ENCODE peak calls at places on chromosome 17, in ten cellular contexts. One of them, this sample, is unnamed.
A peak's percentile ranks its signal among the peaks of the same experiment; 100 is the strongest.

GRCh38 chr17:3690094-3690715 is 5.8 kb downstream of the P2RX5 start:
- DNase-seq in ovary: no peak
- DNase-seq in transverse colon: no peak
- DNase-seq in H1: peak; percentile 48
- DNase-seq in right lobe of liver: no peak
- DNase-seq in endothelial cell of umbilical vein: no peak
- DNase-seq in A549: no peak
- DNase-seq in IMR-90: no peak
- DNase-seq in K562: no peak
- DNase-seq in suprapubic skin: no peak
- DNase-seq in this sample: no peak

GRCh38 chr17:42521036-42521435 is 15.0 kb upstream of the NAGLU start:
- DNase-seq in suprapubic skin: no peak
- DNase-seq in H1: no peak
- DNase-seq in K562: no peak
- DNase-seq in transverse colon: no peak
- DNase-seq in A549: no peak
- DNase-seq in endothelial cell of umbilical vein: peak; percentile 39
- DNase-seq in right lobe of liver: no peak
- DNase-seq in ovary: no peak
- DNase-seq in IMR-90: no peak
- DNase-seq in this sample: peak; percentile 45

GRCh38 chr17:63699638-63700527 is at the start of gene LIMD2:
- DNase-seq in suprapubic skin: peak; percentile 76
- DNase-seq in endothelial cell of umbilical vein: peak; percentile 54
- DNase-seq in H1: peak; percentile 82
- DNase-seq in IMR-90: no peak
- DNase-seq in K562: peak; percentile 82
- DNase-seq in transverse colon: peak; percentile 70
- DNase-seq in right lobe of liver: peak; percentile 73
- DNase-seq in A549: peak; percentile 26
- DNase-seq in ovary: peak; percentile 49
- DNase-seq in this sample: peak; percentile 61

GRCh38 chr17:82029391-82029790 is 2.1 kb upstream of the RAC3 start:
- DNase-seq in ovary: no peak
- DNase-seq in endothelial cell of umbilical vein: no peak
- DNase-seq in H1: no peak
- DNase-seq in IMR-90: no peak
- DNase-seq in suprapubic skin: no peak
- DNase-seq in A549: no peak
- DNase-seq in right lobe of liver: no peak
- DNase-seq in transverse colon: no peak
- DNase-seq in K562: no peak
- DNase-seq in this sample: no peak

GRCh38 chr17:31274252-31274651 is 22.8 kb downstream of the OMG start:
- DNase-seq in ovary: no peak
- DNase-seq in suprapubic skin: no peak
- DNase-seq in A549: peak; percentile 27
- DNase-seq in IMR-90: peak; percentile 63
- DNase-seq in H1: no peak
- DNase-seq in endothelial cell of umbilical vein: peak; percentile 87
- DNase-seq in K562: no peak
- DNase-seq in right lobe of liver: no peak
- DNase-seq in transverse colon: no peak
- DNase-seq in this sample: no peak

GRCh38 chr17:60372790-60373483 is 19.0 kb downstream of the USP32 start:
- DNase-seq in endothelial cell of umbilical vein: no peak
- DNase-seq in suprapubic skin: no peak
- DNase-seq in transverse colon: no peak
- DNase-seq in right lobe of liver: no peak
- DNase-seq in A549: peak; percentile 48
- DNase-seq in ovary: no peak
- DNase-seq in IMR-90: peak; percentile 87
- DNase-seq in K562: no peak
- DNase-seq in H1: no peak
- DNase-seq in this sample: no peak

GRCh38 chr17:74647871-74648672 is 24.5 kb upstream of the CD300E start:
- DNase-seq in K562: no peak
- DNase-seq in right lobe of liver: no peak
- DNase-seq in ovary: no peak
- DNase-seq in A549: no peak
- DNase-seq in suprapubic skin: no peak
- DNase-seq in endothelial cell of umbilical vein: no peak
- DNase-seq in H1: no peak
- DNase-seq in transverse colon: no peak
- DNase-seq in IMR-90: no peak
- DNase-seq in this sample: no peak

GRCh38 chr17:49218941-49219913 is 8.7 kb downstream of the ABI3 start:
- DNase-seq in ovary: no peak
- DNase-seq in IMR-90: no peak
- DNase-seq in transverse colon: peak; percentile 56
- DNase-seq in endothelial cell of umbilical vein: no peak
- DNase-seq in A549: no peak
- DNase-seq in right lobe of liver: peak; percentile 50
- DNase-seq in suprapubic skin: no peak
- DNase-seq in H1: peak; percentile 68
- DNase-seq in K562: peak; percentile 58
- DNase-seq in this sample: peak; percentile 39

GRCh38 chr17:47810200-47810821 is 11.3 kb downstream of the OSBPL7 start:
- DNase-seq in IMR-90: peak; percentile 87
- DNase-seq in right lobe of liver: no peak
- DNase-seq in suprapubic skin: peak; percentile 46
- DNase-seq in A549: peak; percentile 88
- DNase-seq in K562: peak; percentile 71
- DNase-seq in H1: no peak
- DNase-seq in ovary: no peak
- DNase-seq in transverse colon: peak; percentile 88
- DNase-seq in endothelial cell of umbilical vein: peak; percentile 65
- DNase-seq in this sample: no peak

GRCh38 chr17:39927928-39928867 is 666 bp downstream of the LRRC3C start:
- DNase-seq in IMR-90: no peak
- DNase-seq in K562: peak; percentile 43
- DNase-seq in A549: peak; percentile 35
- DNase-seq in suprapubic skin: peak; percentile 78
- DNase-seq in ovary: peak; percentile 62
- DNase-seq in H1: peak; percentile 81
- DNase-seq in transverse colon: peak; percentile 46
- DNase-seq in endothelial cell of umbilical vein: peak; percentile 19
- DNase-seq in right lobe of liver: peak; percentile 49
- DNase-seq in this sample: peak; percentile 67

GRCh38 chr17:39928868-39929651 is 1.5 kb downstream of the LRRC3C start:
- DNase-seq in endothelial cell of umbilical vein: peak; percentile 87
- DNase-seq in right lobe of liver: no peak
- DNase-seq in suprapubic skin: no peak
- DNase-seq in ovary: no peak
- DNase-seq in transverse colon: no peak
- DNase-seq in IMR-90: peak; percentile 96
- DNase-seq in K562: no peak
- DNase-seq in A549: peak; percentile 62
- DNase-seq in H1: no peak
- DNase-seq in this sample: peak; percentile 44

GRCh38 chr17:39926588-39927100 is 757 bp downstream of the ORMDL3 start:
- DNase-seq in right lobe of liver: peak; percentile 80
- DNase-seq in H1: no peak
- DNase-seq in suprapubic skin: no peak
- DNase-seq in A549: no peak
- DNase-seq in endothelial cell of umbilical vein: peak; percentile 29
- DNase-seq in transverse colon: peak; percentile 60
- DNase-seq in ovary: no peak
- DNase-seq in IMR-90: no peak
- DNase-seq in K562: peak; percentile 66
- DNase-seq in this sample: peak; percentile 54

GRCh38 chr17:39926135-39926587 is 1.2 kb downstream of the ORMDL3 start:
- DNase-seq in IMR-90: no peak
- DNase-seq in A549: no peak
- DNase-seq in endothelial cell of umbilical vein: no peak
- DNase-seq in suprapubic skin: no peak
- DNase-seq in H1: no peak
- DNase-seq in ovary: no peak
- DNase-seq in K562: no peak
- DNase-seq in transverse colon: no peak
- DNase-seq in right lobe of liver: no peak
- DNase-seq in this sample: no peak

GRCh38 chr17:39927101-39927927 is at the start of the genes LRRC3C and ORMDL3:
- DNase-seq in A549: peak; percentile 93
- DNase-seq in suprapubic skin: peak; percentile 95
- DNase-seq in ovary: peak; percentile 96
- DNase-seq in endothelial cell of umbilical vein: peak; percentile 93
- DNase-seq in transverse colon: peak; percentile 96
- DNase-seq in right lobe of liver: peak; percentile 95
- DNase-seq in K562: peak; percentile 92
- DNase-seq in IMR-90: peak; percentile 92
- DNase-seq in H1: peak; percentile 98
- DNase-seq in this sample: peak; percentile 95
- TF ChIP-seq POLR2A in A549: peak; percentile 80
- TF ChIP-seq POLR2A in suprapubic skin: no peak
- TF ChIP-seq POLR2A in ovary: no peak
- TF ChIP-seq POLR2A in endothelial cell of umbilical vein: peak; percentile 70
- TF ChIP-seq POLR2A in transverse colon: peak; percentile 85
- TF ChIP-seq POLR2A in right lobe of liver: peak; percentile 84
- TF ChIP-seq POLR2A in K562: peak; percentile 70
- TF ChIP-seq POLR2A in IMR-90: peak; percentile 85
- TF ChIP-seq POLR2A in H1: peak; percentile 80
- TF ChIP-seq POLR2A in this sample: peak; percentile 62

GRCh38 chr17:77464988-77465357 is 324.2 kb downstream of the SEC14L1 start:
- DNase-seq in transverse colon: no peak
- DNase-seq in endothelial cell of umbilical vein: no peak
- DNase-seq in IMR-90: no peak
- DNase-seq in K562: no peak
- DNase-seq in A549: no peak
- DNase-seq in right lobe of liver: no peak
- DNase-seq in ovary: no peak
- DNase-seq in H1: no peak
- DNase-seq in suprapubic skin: no peak
- DNase-seq in this sample: no peak
- H3K4me1 ChIP-seq in transverse colon: peaks cover 54% of the 10 kb centered on the region
- H3K4me1 ChIP-seq in endothelial cell of umbilical vein: peaks cover 15% of the 10 kb centered on the region
- H3K4me1 ChIP-seq in IMR-90: peaks cover 31% of the 10 kb centered on the region
- H3K4me1 ChIP-seq in K562: peaks cover 38% of the 10 kb centered on the region
- H3K4me1 ChIP-seq in A549: peaks cover 15% of the 10 kb centered on the region
- H3K4me1 ChIP-seq in right lobe of liver: peaks cover 36% of the 10 kb centered on the region
- H3K4me1 ChIP-seq in ovary: peaks cover 8% of the 10 kb centered on the region
- H3K4me1 ChIP-seq in H1: peaks cover 24% of the 10 kb centered on the region
- H3K4me1 ChIP-seq in suprapubic skin: peaks cover 73% of the 10 kb centered on the region
- H3K4me1 ChIP-seq in this sample: peaks cover 67% of the 10 kb centered on the region

DNA sequence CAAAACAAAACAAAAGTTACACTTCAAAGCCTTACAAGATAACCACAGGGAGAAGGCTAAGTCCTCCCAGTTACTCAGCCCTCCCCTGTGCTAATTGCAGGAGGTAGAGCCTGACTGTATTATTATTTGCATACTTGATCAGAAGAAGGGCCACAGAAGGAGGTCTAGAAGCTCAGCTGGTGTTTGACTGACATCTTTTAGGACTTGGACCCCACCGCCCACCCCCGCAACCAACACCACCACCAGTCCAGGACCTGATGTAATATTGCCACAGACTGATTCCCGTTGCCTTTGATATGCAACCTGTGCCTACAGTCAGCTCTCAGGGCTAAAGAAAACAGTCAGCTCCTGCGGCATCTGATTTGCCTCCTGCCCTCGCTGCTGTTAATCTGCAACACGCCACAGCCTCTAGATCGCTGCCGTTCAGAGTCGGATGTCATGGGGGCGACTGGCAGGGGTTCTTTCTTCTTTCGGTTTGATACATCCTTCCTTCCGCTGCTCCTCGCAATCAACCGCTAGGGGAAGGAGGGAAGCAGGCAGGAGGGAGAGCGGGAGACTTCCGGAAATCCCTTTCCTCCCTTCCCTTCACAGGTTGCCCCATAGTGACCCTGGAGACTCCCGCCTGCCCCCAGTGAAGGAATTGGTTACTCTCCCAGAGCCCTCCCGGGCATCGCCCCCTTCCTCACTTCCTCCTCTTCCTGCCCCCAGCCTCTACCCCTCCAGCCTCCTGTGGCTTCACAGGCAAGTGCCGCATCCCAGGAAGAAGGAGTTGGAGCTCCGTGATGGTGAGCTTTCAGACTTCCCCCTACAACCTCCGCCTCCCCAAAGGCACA is 90.5 kb upstream of the SOX9 start:
- DNase-seq in ovary: no peak
- DNase-seq in A549: peak; percentile 82
- DNase-seq in right lobe of liver: no peak
- DNase-seq in endothelial cell of umbilical vein: no peak
- DNase-seq in H1: peak; percentile 75
- DNase-seq in K562: no peak
- DNase-seq in transverse colon: peak; percentile 28
- DNase-seq in IMR-90: peak; percentile 61
- DNase-seq in suprapubic skin: peak; percentile 64
- DNase-seq in this sample: peak; percentile 12
- TF ChIP-seq POLR2A in ovary: no peak
- TF ChIP-seq POLR2A in A549: peak; percentile 15
- TF ChIP-seq POLR2A in right lobe of liver: no peak
- TF ChIP-seq POLR2A in endothelial cell of umbilical vein: no peak
- TF ChIP-seq POLR2A in H1: no peak
- TF ChIP-seq POLR2A in K562: no peak
- TF ChIP-seq POLR2A in transverse colon: no peak
- TF ChIP-seq POLR2A in IMR-90: no peak
- TF ChIP-seq POLR2A in suprapubic skin: no peak
- TF ChIP-seq POLR2A in this sample: no peak

GRCh38 chr17:78765821-78766220 is 16.3 kb downstream of the CYTH1 start:
- DNase-seq in right lobe of liver: no peak
- DNase-seq in transverse colon: no peak
- DNase-seq in suprapubic skin: no peak
- DNase-seq in K562: no peak
- DNase-seq in A549: no peak
- DNase-seq in H1: no peak
- DNase-seq in IMR-90: no peak
- DNase-seq in ovary: no peak
- DNase-seq in endothelial cell of umbilical vein: no peak
- DNase-seq in this sample: no peak
- H3K4me1 ChIP-seq in right lobe of liver: peaks cover 61% of the 10 kb centered on the region
- H3K4me1 ChIP-seq in transverse colon: peaks cover 10% of the 10 kb centered on the region
- H3K4me1 ChIP-seq in suprapubic skin: peaks cover 70% of the 10 kb centered on the region
- H3K4me1 ChIP-seq in K562: no peaks in the 10 kb centered on the region
- H3K4me1 ChIP-seq in A549: peaks cover 3% of the 10 kb centered on the region
- H3K4me1 ChIP-seq in H1: no peaks in the 10 kb centered on the region
- H3K4me1 ChIP-seq in IMR-90: peaks cover 1% of the 10 kb centered on the region
- H3K4me1 ChIP-seq in ovary: peaks cover 4% of the 10 kb centered on the region
- H3K4me1 ChIP-seq in endothelial cell of umbilical vein: peaks cover 33% of the 10 kb centered on the region
- H3K4me1 ChIP-seq in this sample: peaks cover 19% of the 10 kb centered on the region

DNA sequence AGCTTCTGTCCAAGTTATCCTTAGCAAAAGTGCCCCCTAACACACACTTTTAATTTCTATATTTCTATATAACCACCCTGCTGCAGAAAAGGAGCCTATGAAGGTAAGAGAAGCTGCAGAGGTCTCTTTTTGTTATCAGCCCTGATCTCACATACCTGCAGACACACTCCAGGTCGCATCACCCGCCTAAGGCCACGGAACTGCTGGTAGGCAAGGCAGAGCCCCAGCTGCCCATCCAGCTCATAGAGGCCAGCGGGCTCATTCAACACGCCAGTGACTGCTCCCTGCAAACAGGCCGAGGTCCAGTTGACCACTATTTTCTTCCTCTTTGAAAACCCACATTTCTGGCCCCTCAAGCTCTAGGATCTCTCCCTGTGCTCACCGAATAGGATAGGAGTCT is 12.2 kb downstream of the CTC1 start:
- DNase-seq in K562: no peak
- DNase-seq in IMR-90: no peak
- DNase-seq in suprapubic skin: no peak
- DNase-seq in transverse colon: no peak
- DNase-seq in right lobe of liver: no peak
- DNase-seq in endothelial cell of umbilical vein: no peak
- DNase-seq in ovary: no peak
- DNase-seq in A549: no peak
- DNase-seq in H1: no peak
- DNase-seq in this sample: no peak
- TF ChIP-seq POLR2A in K562: no peak
- TF ChIP-seq POLR2A in IMR-90: no peak
- TF ChIP-seq POLR2A in suprapubic skin: no peak
- TF ChIP-seq POLR2A in transverse colon: no peak
- TF ChIP-seq POLR2A in right lobe of liver: no peak
- TF ChIP-seq POLR2A in endothelial cell of umbilical vein: no peak
- TF ChIP-seq POLR2A in ovary: no peak
- TF ChIP-seq POLR2A in A549: no peak
- TF ChIP-seq POLR2A in H1: no peak
- TF ChIP-seq POLR2A in this sample: no peak

This sample was measured in adrenal gland.